ENCODE peak calls at places on chromosomes 5 and 9, in six cellular contexts. V is H9, S is neuronal stem cell, R is IMR-90, E is mesenchymal stem cell, F is H1. A is an unnamed sample.

GRCh38 chr5:159240301-159240870 is 22.7 kb upstream of the UBLCP1 start:
- DNase-seq in S (no peak), V (no peak), F (no peak), R (peak; percentile 42), E (peak; percentile 68), A (peak; percentile 29)

GRCh38 chr5:776862-777711 is 7.4 kb downstream of the ZDHHC11B start:
- DNase-seq in F (peak; percentile 41), V (peak; percentile 36), E (no peak), R (no peak), S (no peak), A (peak; percentile 3)

GRCh38 chr5:33195431-33196128 is 245.2 kb upstream of the TARS1 start:
- DNase-seq in F (no peak), V (no peak), S (no peak), R (peak; percentile 63), E (no peak), A (peak; percentile 17)

GRCh38 chr5:137450759-137451158 is 48.4 kb downstream of the SPOCK1 start:
- DNase-seq in F (no peak), R (no peak), E (no peak), V (no peak), S (no peak), A (no peak)

GRCh38 chr5:62603934-62604333 is 25.3 kb downstream of the LRRC70 start:
- DNase-seq in E (peak; percentile 19), S (no peak), V (no peak), R (peak; percentile 3), F (no peak), A (peak; percentile 65)

GRCh38 chr9:120480707-120481106 is 99.3 kb downstream of the CDK5RAP2 start:
- DNase-seq in F (no peak), V (no peak), E (no peak), S (no peak), R (no peak), A (no peak)

GRCh38 chr5:83294246-83294645 is 177.3 kb upstream of the VCAN start:
- DNase-seq in R (no peak), V (no peak), F (no peak), E (no peak), S (no peak), A (no peak)

GRCh38 chr5:140041099-140041491 is 2.0 kb downstream of the NRG2 start:
- DNase-seq in F (no peak), E (no peak), V (no peak), R (no peak), S (no peak), A (no peak)

GRCh38 chr9:10144336-10144735 is 468.5 kb downstream of the PTPRD start:
- DNase-seq in F (no peak), E (no peak), S (no peak), V (no peak), R (no peak), A (no peak)

GRCh38 chr9:124812401-124813016 is 35.6 kb downstream of the OLFML2A start:
- DNase-seq in R (peak; percentile 99), E (peak; percentile 95), F (no peak), S (peak; percentile 32), V (no peak), A (no peak)

GRCh38 chr9:90100014-90100413 is 495.2 kb downstream of the GADD45G start:
- DNase-seq in S (no peak), V (no peak), F (no peak), R (no peak), E (no peak), A (no peak)

GRCh38 chr9:84702469-84702868 is 32.9 kb downstream of the NTRK2 start:
- DNase-seq in E (no peak), S (no peak), V (no peak), F (no peak), R (no peak), A (no peak)

GRCh38 chr5:38608877-38609276 is 52.4 kb upstream of the LIFR start:
- DNase-seq in V (no peak), S (no peak), E (no peak), F (no peak), R (no peak), A (no peak)

GRCh38 chr5:140222416-140222815 is 47.4 kb downstream of the CYSTM1 start:
- DNase-seq in F (no peak), R (no peak), E (no peak), S (no peak), V (no peak), A (no peak)

GRCh38 chr5:154221371-154221896 is 30.9 kb downstream of the GALNT10 start:
- DNase-seq in S (no peak), R (peak; percentile 89), V (no peak), E (peak; percentile 89), F (peak; percentile 41), A (peak; percentile 21)

GRCh38 chr9:101995231-101995630 is 256.8 kb upstream of the GRIN3A start:
- DNase-seq in E (no peak), R (no peak), V (no peak), F (no peak), S (no peak), A (no peak)

GRCh38 chr5:130436430-130436829 is 532.2 kb downstream of the CHSY3 start:
- DNase-seq in V (no peak), E (no peak), R (no peak), F (no peak), S (no peak), A (no peak)

GRCh38 chr9:22041792-22042191 is 32.7 kb upstream of the CDKN2B start:
- DNase-seq in R (no peak), V (no peak), S (no peak), E (no peak), F (no peak), A (peak; percentile 83)

GRCh38 chr9:4704129-4704528 is 24.8 kb downstream of the CDC37L1 start:
- DNase-seq in V (no peak), S (no peak), E (no peak), F (no peak), R (peak; percentile 13), A (no peak)

GRCh38 chr9:136950656-136951030 is 1.4 kb upstream of the LCN12 start:
- DNase-seq in R (no peak), S (no peak), V (no peak), E (no peak), F (no peak), A (no peak)

GRCh38 chr9:136947955-136948510 is 3.0 kb downstream of the C8G start:
- DNase-seq in V (peak; percentile 77), S (no peak), F (peak; percentile 82), E (peak; percentile 23), R (peak; percentile 4), A (peak; percentile 18)

GRCh38 chr9:136949239-136949816 is 2.7 kb upstream of the LCN12 start:
- DNase-seq in V (no peak), F (no peak), R (no peak), S (no peak), E (no peak), A (no peak)

GRCh38 chr9:136951541-136952353 is at the start of gene LCN12:
- DNase-seq in E (no peak), F (no peak), R (no peak), V (no peak), S (no peak), A (no peak)

DNA sequence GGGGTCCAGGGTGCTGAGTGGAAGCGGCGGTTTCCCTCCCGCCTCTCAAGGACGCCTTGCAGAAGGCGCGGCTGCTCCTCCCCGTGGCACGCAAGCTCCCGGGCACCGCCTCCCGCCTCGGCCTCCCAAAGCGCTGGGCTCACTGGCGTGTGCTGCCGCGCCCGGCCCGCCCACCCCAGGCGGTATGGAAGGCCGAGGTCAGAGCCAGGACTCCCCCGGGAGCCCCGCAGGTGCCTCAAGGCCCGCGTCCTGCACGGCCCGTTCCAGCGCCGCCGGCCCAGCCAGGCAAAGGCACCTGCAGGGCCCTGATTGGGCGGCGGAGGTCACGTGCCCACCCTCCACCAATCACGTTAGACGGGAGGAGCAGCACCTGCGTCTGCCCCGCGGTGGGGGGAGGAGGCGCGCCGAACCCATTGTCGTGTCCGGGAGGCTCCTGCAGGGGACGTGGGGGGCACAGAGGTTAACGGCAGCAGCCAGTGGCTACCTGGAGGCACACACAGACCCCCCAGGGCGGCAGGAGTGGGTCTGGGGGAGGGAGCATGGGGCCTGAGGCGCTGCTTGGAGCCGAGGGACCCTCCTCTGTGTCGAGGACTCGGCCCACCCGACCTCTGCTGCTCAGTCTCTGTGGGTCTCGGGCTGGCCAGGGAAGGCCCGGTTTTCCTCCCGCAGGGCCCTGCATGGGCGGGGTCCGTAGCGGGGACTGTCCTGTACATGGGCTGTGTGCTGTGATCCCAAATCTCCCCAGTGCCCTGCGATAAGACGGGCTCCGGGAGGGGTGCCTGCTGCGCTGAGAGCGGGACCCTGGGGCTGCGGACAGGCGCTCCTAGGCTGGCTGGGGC is 2.0 kb upstream of the LCN12 start:
- DNase-seq in F (peak; percentile 99), R (peak; percentile 73), S (peak; percentile 91), E (peak; percentile 82), V (peak; percentile 97), A (peak; percentile 95)
- H3K4ac ChIP-seq in F (peak overlapping the region; percentile 78), R (no peak overlapping the region), S (peak overlapping the region; percentile 84), E (no peak overlapping the region), V (no peak overlapping the region), A (peak overlapping the region; percentile 25)

GRCh38 chr5:126354857-126355731 is 68.1 kb upstream of the GRAMD2B start:
- DNase-seq in F (no peak), R (no peak), E (no peak), S (no peak), V (no peak), A (peak; percentile 23)

GRCh38 chr5:126358525-126358924 is 64.7 kb upstream of the GRAMD2B start:
- DNase-seq in V (no peak), F (no peak), S (no peak), E (peak; percentile 64), R (peak; percentile 49), A (no peak)

GRCh38 chr5:126359884-126360283 is 63.3 kb upstream of the GRAMD2B start:
- DNase-seq in F (no peak), S (no peak), R (no peak), E (peak; percentile 92), V (no peak), A (peak; percentile 88)

GRCh38 chr5:126355940-126356339 is 67.3 kb upstream of the GRAMD2B start:
- DNase-seq in S (no peak), F (no peak), V (no peak), E (no peak), R (no peak), A (no peak)

DNA sequence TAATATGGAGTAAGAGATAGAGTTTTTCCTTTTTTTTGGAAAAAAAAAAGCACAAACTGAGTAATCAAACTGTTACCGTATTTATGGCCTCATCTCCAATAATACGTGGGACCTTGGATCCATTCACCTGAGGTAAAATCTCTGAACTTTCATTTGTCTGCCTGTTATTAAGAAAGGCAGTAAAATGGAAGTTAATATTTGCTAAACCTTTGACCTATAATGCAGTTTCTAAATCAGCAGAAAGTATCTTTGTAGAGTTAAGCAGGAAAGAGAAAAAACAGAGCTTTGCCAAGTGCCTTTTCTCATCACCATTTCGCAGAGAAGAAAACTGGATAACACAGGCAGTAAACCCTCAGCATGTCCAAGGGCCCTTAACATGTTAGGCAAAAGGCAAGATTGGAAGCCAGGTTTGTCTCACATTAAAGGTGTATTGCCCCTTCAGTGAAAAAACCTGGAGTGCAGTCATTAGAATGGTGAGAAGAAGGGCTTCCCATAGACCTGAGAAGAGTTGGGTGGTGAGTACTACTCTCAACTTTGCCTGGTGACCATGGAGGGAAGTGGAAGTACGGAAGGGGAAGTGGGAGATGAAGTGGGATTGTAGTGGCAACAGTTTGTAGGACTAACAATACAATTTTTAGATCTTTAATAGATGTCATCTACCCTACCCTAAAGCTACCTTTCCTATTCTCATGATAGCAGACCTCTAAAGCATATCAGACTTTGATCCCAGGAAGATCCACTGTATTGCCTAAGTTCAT is 65.4 kb upstream of the GRAMD2B start:
- DNase-seq in E (no peak), S (no peak), V (no peak), R (no peak), F (no peak), A (no peak)
- H2AFZ ChIP-seq in E (peak overlapping the region; percentile 61), S (no peak overlapping the region), V (no peak overlapping the region), R (no peak overlapping the region), F (no peak overlapping the region), A (no peak overlapping the region)

GRCh38 chr5:14752497-14753071 is 88.1 kb downstream of the OTULIN start:
- DNase-seq in F (no peak), S (no peak), E (no peak), R (no peak), V (no peak), A (no peak)
- H3K4ac ChIP-seq in F (no peak overlapping the region), S (no peak overlapping the region), E (no peak overlapping the region), R (no peak overlapping the region), V (no peak overlapping the region), A (no peak overlapping the region)

GRCh38 chr5:73312146-73312871 is 136.3 kb downstream of the FOXD1 start:
- DNase-seq in E (peak; percentile 93), S (no peak), F (no peak), R (peak; percentile 96), V (peak; percentile 57), A (no peak)
- H2AFZ ChIP-seq in E (no peak overlapping the region), S (no peak overlapping the region), F (no peak overlapping the region), R (peak overlapping the region; percentile 86), V (no peak overlapping the region), A (peak overlapping the region; percentile 17)

A was measured in trophoblast cell.